ENCODE peak calls at places on chromosomes 7 and 10, in seven cellular contexts. Q is GM12878, A is SK-N-SH, V is H1, S is K562, L is HCT116, B is HepG2. I is an unnamed sample.

GRCh38 chr10:784377-784758 is 94.9 kb upstream of the DIP2C start:
- DNase-seq in Q (no peak), A (no peak), V (peak; percentile 57), S (no peak), L (peak; percentile 16), B (no peak), I (no peak)

GRCh38 chr10:72953687-72954086 is 919 bp downstream of the PLA2G12B start:
- DNase-seq in Q (no peak), A (peak; percentile 27), V (peak; percentile 57), S (no peak), L (no peak), B (peak; percentile 21), I (no peak)

GRCh38 chr10:112689327-112689726 is 242.3 kb downstream of the VTI1A start:
- DNase-seq in Q (no peak), A (peak; percentile 22), V (peak; percentile 62), S (peak; percentile 6), L (peak; percentile 10), B (peak; percentile 16), I (no peak)

GRCh38 chr7:32618470-32618869 is 123.2 kb downstream of the AVL9 start:
- DNase-seq in Q (no peak), A (no peak), V (no peak), S (peak; percentile 23), L (no peak), B (no peak), I (no peak)

GRCh38 chr7:50620418-50620817 is 55.2 kb upstream of the DDC start:
- DNase-seq in Q (no peak), A (no peak), V (no peak), S (no peak), L (no peak), B (no peak), I (no peak)

GRCh38 chr10:49614242-49615198 is 683 bp downstream of the CHAT start:
- DNase-seq in Q (no peak), A (no peak), V (peak; percentile 52), S (no peak), L (no peak), B (no peak), I (no peak)

GRCh38 chr10:29132821-29133156 is 156.1 kb upstream of the LYZL1 start:
- DNase-seq in Q (no peak), A (no peak), V (no peak), S (peak; percentile 11), L (peak; percentile 7), B (no peak), I (peak; percentile 54)

GRCh38 chr7:48042216-48042615 is 6.9 kb downstream of the C7orf57 start:
- DNase-seq in Q (no peak), A (no peak), V (no peak), S (no peak), L (no peak), B (no peak), I (no peak)

DNA sequence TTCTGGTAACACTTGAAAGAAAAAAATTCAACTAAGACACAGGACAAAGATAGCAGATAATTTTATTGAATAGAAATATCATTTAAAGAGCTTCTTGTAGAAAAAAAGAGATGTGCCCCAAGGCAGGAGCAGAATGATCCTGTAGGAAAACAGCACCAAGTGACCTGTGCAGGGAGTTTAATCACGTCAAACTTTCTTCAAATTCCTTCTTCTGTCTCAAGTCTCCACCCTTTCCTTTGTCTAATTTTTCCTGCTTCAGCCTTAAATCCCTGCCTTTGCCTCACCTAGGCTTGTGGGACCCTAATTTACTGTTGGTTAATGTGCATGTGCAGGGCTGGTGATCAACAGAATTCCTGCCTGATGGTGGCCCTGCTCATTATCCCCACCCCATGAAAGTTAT is 481.4 kb downstream of the IPMK start:
- DNase-seq in Q (no peak), A (no peak), V (no peak), S (no peak), L (no peak), B (no peak), I (no peak)
- TF ChIP-seq JUND in Q (no peak), A (no peak), V (no peak), S (no peak), L (no peak), B (no peak), I (no peak)

GRCh38 chr7:3272691-3273141 is 28.3 kb upstream of the SDK1 start:
- DNase-seq in Q (no peak), A (no peak), V (no peak), S (no peak), L (peak; percentile 6), B (no peak), I (no peak)
- TF ChIP-seq JUND in Q (no peak), A (no peak), V (no peak), S (no peak), L (no peak), B (no peak), I (no peak)

GRCh38 chr10:34526186-34526585 is 288.9 kb downstream of the PARD3 start:
- DNase-seq in Q (no peak), A (no peak), V (no peak), S (no peak), L (no peak), B (no peak), I (no peak)
- TF ChIP-seq JUND in Q (no peak), A (no peak), V (no peak), S (no peak), L (no peak), B (no peak), I (no peak)

GRCh38 chr7:152706465-152706864 is 30.5 kb upstream of the XRCC2 start:
- DNase-seq in Q (peak; percentile 2), A (no peak), V (no peak), S (no peak), L (no peak), B (no peak), I (no peak)

GRCh38 chr7:152709307-152710133 is 33.6 kb upstream of the XRCC2 start:
- DNase-seq in Q (no peak), A (no peak), V (no peak), S (peak; percentile 39), L (peak; percentile 81), B (no peak), I (no peak)

GRCh38 chr7:152710134-152710404 is 34.1 kb upstream of the XRCC2 start:
- DNase-seq in Q (no peak), A (no peak), V (no peak), S (no peak), L (no peak), B (no peak), I (no peak)

DNA sequence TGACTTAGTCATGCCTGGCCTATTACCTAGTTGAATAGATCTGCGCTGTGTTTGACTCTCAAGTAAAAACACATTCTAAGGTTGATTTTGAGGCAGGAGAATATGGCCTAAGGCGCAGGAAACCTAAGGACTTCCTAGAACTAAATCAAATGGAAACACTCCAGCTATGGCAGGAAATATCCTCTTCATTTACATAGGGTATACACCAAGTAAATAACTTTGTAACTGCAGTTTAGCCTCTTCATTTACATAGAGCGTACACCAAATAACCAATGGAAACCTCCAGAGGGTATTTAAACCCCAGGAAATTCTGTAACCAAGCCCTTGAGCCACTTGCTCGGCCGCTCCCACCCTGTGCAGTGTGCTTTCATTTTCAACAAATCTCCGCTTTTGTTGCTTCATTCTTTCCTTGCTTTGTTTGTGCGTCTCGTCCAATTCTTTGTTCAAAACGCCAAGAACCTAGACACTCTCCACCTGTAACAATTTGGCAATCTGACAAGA is 35.6 kb upstream of the XRCC2 start:
- DNase-seq in Q (no peak), A (no peak), V (no peak), S (no peak), L (no peak), B (no peak), I (no peak)
- TF ChIP-seq JUND in Q (no peak), A (no peak), V (no peak), S (no peak), L (no peak), B (no peak), I (no peak)

DNA sequence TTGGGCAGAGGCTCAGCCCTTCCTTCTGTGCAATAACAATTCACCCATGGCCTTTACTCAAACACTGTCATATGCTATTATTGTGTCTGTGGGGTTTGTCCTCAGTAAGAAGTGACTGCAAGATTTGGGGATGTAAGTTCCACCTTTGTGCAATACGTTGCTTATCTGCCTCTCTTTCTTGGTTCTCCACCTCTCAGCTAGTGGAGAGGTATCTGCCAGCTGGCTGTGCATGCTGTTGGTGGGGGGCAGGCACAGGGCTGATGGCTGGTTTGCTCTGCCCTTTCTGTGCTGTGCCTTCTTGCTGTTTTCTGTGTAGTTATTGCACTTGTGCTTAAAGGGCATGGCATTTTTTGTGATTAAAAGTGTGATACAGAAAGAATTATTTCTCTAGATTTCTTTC is 36.2 kb downstream of the CNNM1 start:
- DNase-seq in Q (no peak), A (no peak), V (no peak), S (no peak), L (no peak), B (no peak), I (no peak)
- TF ChIP-seq JUND in Q (no peak), A (no peak), V (no peak), S (no peak), L (no peak), B (no peak), I (no peak)

GRCh38 chr7:94510582-94511456 is 1.2 kb downstream of the CASD1 start:
- DNase-seq in Q (no peak), A (peak; percentile 27), V (no peak), S (no peak), L (no peak), B (peak; percentile 31), I (no peak)
- TF ChIP-seq JUND in Q (no peak), A (no peak), V (no peak), S (no peak), L (no peak), B (no peak), I (no peak)

DNA sequence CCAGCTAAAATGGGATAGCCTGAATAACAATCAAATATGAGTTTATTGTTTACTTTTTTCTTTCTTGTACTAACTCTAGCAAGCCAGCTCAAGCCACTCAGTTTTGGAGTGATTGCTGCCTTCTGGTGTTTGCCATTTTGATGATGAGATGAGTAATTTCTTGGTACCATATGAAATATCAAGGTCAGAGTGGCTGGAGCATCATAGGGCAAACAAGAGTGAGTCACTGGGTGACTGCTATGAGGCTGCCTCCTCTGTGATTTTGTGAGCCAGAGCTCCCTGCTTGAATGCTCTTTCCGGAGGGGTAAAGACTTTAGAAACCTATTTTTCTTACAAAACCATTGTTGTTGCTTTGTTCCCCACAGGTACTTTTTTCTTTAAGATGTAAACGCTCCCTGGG is 295.6 kb downstream of the PRKG1 start:
- DNase-seq in Q (no peak), A (no peak), V (no peak), S (no peak), L (no peak), B (no peak), I (no peak)
- TF ChIP-seq JUND in Q (no peak), A (peak; percentile 61), V (no peak), S (no peak), L (no peak), B (no peak), I (no peak)